ENCODE peak calls at places on chromosomes 13 and 19, in five cellular contexts. N is GM18507, U is RWPE1, X is NCI-H748 treated with DMSO at 0.1 percent for 48 hours, E is lower leg skin. H is an unnamed sample.

GRCh38 chr19:12163841-12164240 is 945 bp downstream of the ZNF136 start:
- DNase-seq in N (no peak), U (peak; percentile 10), X (no peak), E (no peak), H (no peak)

GRCh38 chr19:2759392-2759791 is 19.6 kb upstream of the SLC39A3 start:
- DNase-seq in N (no peak), U (no peak), X (no peak), E (no peak), H (no peak)

GRCh38 chr13:108859202-108860012 is 230.0 kb downstream of the MYO16 start:
- DNase-seq in N (no peak), U (no peak), X (no peak), E (no peak), H (no peak)

GRCh38 chr19:49940482-49940791 is 11.1 kb upstream of the NUP62 start:
- DNase-seq in N (no peak), U (no peak), X (no peak), E (no peak), H (no peak)

GRCh38 chr13:75455962-75456361 is 26.0 kb downstream of the TBC1D4 start:
- DNase-seq in N (no peak), U (no peak), X (no peak), E (no peak), H (no peak)

GRCh38 chr19:10615429-10616023 is 9.8 kb upstream of the SLC44A2 start:
- DNase-seq in N (no peak), U (no peak), X (no peak), E (no peak), H (no peak)

GRCh38 chr13:74771964-74772363 is 637.8 kb upstream of the KLF12 start:
- DNase-seq in N (no peak), U (peak; percentile 25), X (no peak), E (no peak), H (no peak)

GRCh38 chr13:73303858-73304257 is 245.1 kb downstream of the KLF5 start:
- DNase-seq in N (no peak), U (peak; percentile 48), X (no peak), E (no peak), H (peak; percentile 68)

GRCh38 chr13:37685206-37685605 is 86.6 kb upstream of the POSTN start:
- DNase-seq in N (no peak), U (no peak), X (no peak), E (no peak), H (no peak)

GRCh38 chr13:69769637-69770036 is 338.0 kb upstream of the ATXN8OS start:
- DNase-seq in N (no peak), U (no peak), X (no peak), E (no peak), H (no peak)

GRCh38 chr19:46256855-46257254 is 27.3 kb downstream of the IGFL1 start:
- DNase-seq in N (no peak), U (no peak), X (no peak), E (no peak), H (no peak)

GRCh38 chr19:33773704-33774624 is 22.7 kb upstream of the KCTD15 start:
- DNase-seq in N (no peak), U (no peak), X (no peak), E (no peak), H (no peak)

GRCh38 chr13:99296270-99296865 is 10.8 kb downstream of the GPR183 start:
- DNase-seq in N (no peak), U (no peak), X (no peak), E (no peak), H (no peak)

GRCh38 chr19:17311455-17312248 is 2.3 kb downstream of the DDA1 start:
- DNase-seq in N (no peak), U (peak; percentile 59), X (no peak), E (no peak), H (no peak)

GRCh38 chr19:13841339-13842293 is 35.3 kb upstream of the NANOS3 start:
- DNase-seq in N (no peak), U (no peak), X (no peak), E (peak; percentile 96), H (peak; percentile 82)

GRCh38 chr13:21318891-21319532 is 140.1 kb downstream of the ZDHHC20 start:
- DNase-seq in N (no peak), U (no peak), X (no peak), E (no peak), H (no peak)

GRCh38 chr19:54148158-54148557 is 10.6 kb downstream of the CNOT3 start:
- DNase-seq in N (no peak), U (no peak), X (no peak), E (no peak), H (no peak)

H was measured in RWPE2.